ENCODE peak calls at places on chromosomes 16 and 17, in nine cellular contexts. One of them, this sample, is unnamed.
A peak's percentile ranks its signal among the peaks of the same experiment; 100 is the strongest.

GRCh38 chr16:23771027-23771426 is 16.2 kb downstream of the CHP2 start:
- DNase-seq in left cardiac atrium: no peak
- DNase-seq in A549: no peak
- DNase-seq in activated effector memory CD4-positive, alpha-beta T cell treated with Interleukin-2 at 50 U/mL for 16 hours: no peak
- DNase-seq in fibroblast of lung: no peak
- DNase-seq in lung microvascular endothelial cell: no peak
- DNase-seq in EL: no peak
- DNase-seq in NCI-H1092: no peak
- DNase-seq in NCI-H460: no peak
- DNase-seq in this sample: no peak

GRCh38 chr16:75957870-75958269 is 231.6 kb upstream of the CPHXL start:
- DNase-seq in left cardiac atrium: no peak
- DNase-seq in A549: no peak
- DNase-seq in activated effector memory CD4-positive, alpha-beta T cell treated with Interleukin-2 at 50 U/mL for 16 hours: no peak
- DNase-seq in fibroblast of lung: no peak
- DNase-seq in lung microvascular endothelial cell: no peak
- DNase-seq in EL: no peak
- DNase-seq in NCI-H1092: no peak
- DNase-seq in NCI-H460: no peak
- DNase-seq in this sample: no peak

GRCh38 chr16:78505544-78506371 is 406.3 kb downstream of the WWOX start:
- DNase-seq in left cardiac atrium: peak; percentile 76
- DNase-seq in A549: no peak
- DNase-seq in activated effector memory CD4-positive, alpha-beta T cell treated with Interleukin-2 at 50 U/mL for 16 hours: no peak
- DNase-seq in fibroblast of lung: peak; percentile 25
- DNase-seq in lung microvascular endothelial cell: no peak
- DNase-seq in EL: no peak
- DNase-seq in NCI-H1092: peak; percentile 62
- DNase-seq in NCI-H460: no peak
- DNase-seq in this sample: no peak

GRCh38 chr16:68369697-68370096 is 58.9 kb downstream of the PRMT7 start:
- DNase-seq in left cardiac atrium: no peak
- DNase-seq in A549: no peak
- DNase-seq in activated effector memory CD4-positive, alpha-beta T cell treated with Interleukin-2 at 50 U/mL for 16 hours: peak; percentile 16
- DNase-seq in fibroblast of lung: no peak
- DNase-seq in lung microvascular endothelial cell: no peak
- DNase-seq in EL: no peak
- DNase-seq in NCI-H1092: no peak
- DNase-seq in NCI-H460: no peak
- DNase-seq in this sample: no peak

GRCh38 chr17:27630607-27631408 is at the start of gene LGALS9:
- DNase-seq in left cardiac atrium: no peak
- DNase-seq in A549: no peak
- DNase-seq in activated effector memory CD4-positive, alpha-beta T cell treated with Interleukin-2 at 50 U/mL for 16 hours: peak; percentile 30
- DNase-seq in fibroblast of lung: peak; percentile 56
- DNase-seq in lung microvascular endothelial cell: peak; percentile 53
- DNase-seq in EL: peak; percentile 59
- DNase-seq in NCI-H1092: no peak
- DNase-seq in NCI-H460: no peak
- DNase-seq in this sample: no peak

GRCh38 chr16:58797137-58797801 is 63.2 kb upstream of the GOT2 start:
- DNase-seq in left cardiac atrium: no peak
- DNase-seq in A549: no peak
- DNase-seq in activated effector memory CD4-positive, alpha-beta T cell treated with Interleukin-2 at 50 U/mL for 16 hours: no peak
- DNase-seq in fibroblast of lung: no peak
- DNase-seq in lung microvascular endothelial cell: no peak
- DNase-seq in EL: no peak
- DNase-seq in NCI-H1092: no peak
- DNase-seq in NCI-H460: no peak
- DNase-seq in this sample: no peak

GRCh38 chr17:59165933-59166342 is 10.4 kb downstream of the PRR11 start:
- DNase-seq in left cardiac atrium: no peak
- DNase-seq in A549: peak; percentile 62
- DNase-seq in activated effector memory CD4-positive, alpha-beta T cell treated with Interleukin-2 at 50 U/mL for 16 hours: peak; percentile 18
- DNase-seq in fibroblast of lung: peak; percentile 65
- DNase-seq in lung microvascular endothelial cell: peak; percentile 71
- DNase-seq in EL: peak; percentile 68
- DNase-seq in NCI-H1092: no peak
- DNase-seq in NCI-H460: peak; percentile 52
- DNase-seq in this sample: no peak

GRCh38 chr17:15361592-15361991 is 20.2 kb upstream of the TEKT3 start:
- DNase-seq in left cardiac atrium: no peak
- DNase-seq in A549: no peak
- DNase-seq in activated effector memory CD4-positive, alpha-beta T cell treated with Interleukin-2 at 50 U/mL for 16 hours: no peak
- DNase-seq in fibroblast of lung: no peak
- DNase-seq in lung microvascular endothelial cell: no peak
- DNase-seq in EL: no peak
- DNase-seq in NCI-H1092: no peak
- DNase-seq in NCI-H460: no peak
- DNase-seq in this sample: no peak

GRCh38 chr17:83129676-83130075 is 50.3 kb downstream of the METRNL start:
- DNase-seq in left cardiac atrium: no peak
- DNase-seq in A549: no peak
- DNase-seq in activated effector memory CD4-positive, alpha-beta T cell treated with Interleukin-2 at 50 U/mL for 16 hours: no peak
- DNase-seq in fibroblast of lung: no peak
- DNase-seq in lung microvascular endothelial cell: no peak
- DNase-seq in EL: no peak
- DNase-seq in NCI-H1092: no peak
- DNase-seq in NCI-H460: no peak
- DNase-seq in this sample: no peak

GRCh38 chr16:12758031-12758669 is 45.5 kb downstream of the CPPED1 start:
- DNase-seq in left cardiac atrium: no peak
- DNase-seq in A549: no peak
- DNase-seq in activated effector memory CD4-positive, alpha-beta T cell treated with Interleukin-2 at 50 U/mL for 16 hours: no peak
- DNase-seq in fibroblast of lung: peak; percentile 58
- DNase-seq in lung microvascular endothelial cell: peak; percentile 76
- DNase-seq in EL: no peak
- DNase-seq in NCI-H1092: no peak
- DNase-seq in NCI-H460: no peak
- DNase-seq in this sample: peak; percentile 17

GRCh38 chr17:17107891-17108680 is 65.8 kb downstream of the MPRIP start:
- DNase-seq in left cardiac atrium: no peak
- DNase-seq in A549: no peak
- DNase-seq in activated effector memory CD4-positive, alpha-beta T cell treated with Interleukin-2 at 50 U/mL for 16 hours: no peak
- DNase-seq in fibroblast of lung: no peak
- DNase-seq in lung microvascular endothelial cell: no peak
- DNase-seq in EL: peak; percentile 18
- DNase-seq in NCI-H1092: no peak
- DNase-seq in NCI-H460: no peak
- DNase-seq in this sample: no peak

GRCh38 chr17:61159415-61159814 is 240.2 kb upstream of the TBX2 start:
- DNase-seq in left cardiac atrium: no peak
- DNase-seq in A549: peak; percentile 17
- DNase-seq in activated effector memory CD4-positive, alpha-beta T cell treated with Interleukin-2 at 50 U/mL for 16 hours: no peak
- DNase-seq in fibroblast of lung: peak; percentile 72
- DNase-seq in lung microvascular endothelial cell: no peak
- DNase-seq in EL: no peak
- DNase-seq in NCI-H1092: no peak
- DNase-seq in NCI-H460: no peak
- DNase-seq in this sample: no peak

GRCh38 chr17:74566132-74566753 is 1.1 kb downstream of the CD300H start:
- DNase-seq in left cardiac atrium: peak; percentile 45
- DNase-seq in A549: peak; percentile 66
- DNase-seq in activated effector memory CD4-positive, alpha-beta T cell treated with Interleukin-2 at 50 U/mL for 16 hours: no peak
- DNase-seq in fibroblast of lung: peak; percentile 34
- DNase-seq in lung microvascular endothelial cell: peak; percentile 29
- DNase-seq in EL: peak; percentile 16
- DNase-seq in NCI-H1092: peak; percentile 5
- DNase-seq in NCI-H460: peak; percentile 48
- DNase-seq in this sample: no peak

GRCh38 chr16:72291121-72291520 is 119.2 kb upstream of the PMFBP1 start:
- DNase-seq in left cardiac atrium: no peak
- DNase-seq in A549: peak; percentile 46
- DNase-seq in activated effector memory CD4-positive, alpha-beta T cell treated with Interleukin-2 at 50 U/mL for 16 hours: no peak
- DNase-seq in fibroblast of lung: peak; percentile 77
- DNase-seq in lung microvascular endothelial cell: no peak
- DNase-seq in EL: peak; percentile 88
- DNase-seq in NCI-H1092: no peak
- DNase-seq in NCI-H460: no peak
- DNase-seq in this sample: peak; percentile 59

GRCh38 chr17:60277258-60277657 is 114.7 kb downstream of the USP32 start:
- DNase-seq in left cardiac atrium: no peak
- DNase-seq in A549: no peak
- DNase-seq in activated effector memory CD4-positive, alpha-beta T cell treated with Interleukin-2 at 50 U/mL for 16 hours: no peak
- DNase-seq in fibroblast of lung: no peak
- DNase-seq in lung microvascular endothelial cell: no peak
- DNase-seq in EL: no peak
- DNase-seq in NCI-H1092: no peak
- DNase-seq in NCI-H460: no peak
- DNase-seq in this sample: no peak

GRCh38 chr16:26569793-26570192 is 496.9 kb upstream of the C16orf82 start:
- DNase-seq in left cardiac atrium: no peak
- DNase-seq in A549: peak; percentile 20
- DNase-seq in activated effector memory CD4-positive, alpha-beta T cell treated with Interleukin-2 at 50 U/mL for 16 hours: no peak
- DNase-seq in fibroblast of lung: no peak
- DNase-seq in lung microvascular endothelial cell: no peak
- DNase-seq in EL: no peak
- DNase-seq in NCI-H1092: no peak
- DNase-seq in NCI-H460: no peak
- DNase-seq in this sample: no peak

GRCh38 chr17:8991514-8992285 is 26.2 kb upstream of the PIK3R5 start:
- DNase-seq in left cardiac atrium: peak; percentile 59
- DNase-seq in A549: peak; percentile 76
- DNase-seq in activated effector memory CD4-positive, alpha-beta T cell treated with Interleukin-2 at 50 U/mL for 16 hours: peak; percentile 40
- DNase-seq in fibroblast of lung: peak; percentile 49
- DNase-seq in lung microvascular endothelial cell: peak; percentile 57
- DNase-seq in EL: peak; percentile 55
- DNase-seq in NCI-H1092: peak; percentile 2
- DNase-seq in NCI-H460: peak; percentile 43
- DNase-seq in this sample: peak; percentile 14

GRCh38 chr17:28384281-28385036 is 13.0 kb downstream of the SARM1 start:
- DNase-seq in left cardiac atrium: peak; percentile 69
- DNase-seq in A549: no peak
- DNase-seq in activated effector memory CD4-positive, alpha-beta T cell treated with Interleukin-2 at 50 U/mL for 16 hours: peak; percentile 57
- DNase-seq in fibroblast of lung: no peak
- DNase-seq in lung microvascular endothelial cell: peak; percentile 9
- DNase-seq in EL: no peak
- DNase-seq in NCI-H1092: no peak
- DNase-seq in NCI-H460: no peak
- DNase-seq in this sample: no peak

GRCh38 chr17:55688057-55688456 is 34.6 kb downstream of the TMEM100 start:
- DNase-seq in left cardiac atrium: no peak
- DNase-seq in A549: no peak
- DNase-seq in activated effector memory CD4-positive, alpha-beta T cell treated with Interleukin-2 at 50 U/mL for 16 hours: no peak
- DNase-seq in fibroblast of lung: no peak
- DNase-seq in lung microvascular endothelial cell: no peak
- DNase-seq in EL: no peak
- DNase-seq in NCI-H1092: no peak
- DNase-seq in NCI-H460: no peak
- DNase-seq in this sample: no peak

GRCh38 chr16:66196770-66197169 is 169.7 kb upstream of the CDH5 start:
- DNase-seq in left cardiac atrium: no peak
- DNase-seq in A549: no peak
- DNase-seq in activated effector memory CD4-positive, alpha-beta T cell treated with Interleukin-2 at 50 U/mL for 16 hours: no peak
- DNase-seq in fibroblast of lung: no peak
- DNase-seq in lung microvascular endothelial cell: no peak
- DNase-seq in EL: no peak
- DNase-seq in NCI-H1092: no peak
- DNase-seq in NCI-H460: no peak
- DNase-seq in this sample: no peak